ENCODE peak calls at places on chromosome 11, in six cellular contexts. Y is stomach, P is gastrocnemius medialis, Z is upper lobe of right lung, H is left ventricle myocardium inferior, M is ovary. G is an unnamed sample.
A peak's percentile ranks its signal among the peaks of the same experiment; 100 is the strongest.

GRCh38 chr11:85783758-85784157 is 27.2 kb downstream of the SYTL2 start:
- DNase-seq in Y (no peak), P (no peak), Z (no peak), H (no peak), M (no peak), G (no peak)

GRCh38 chr11:128290106-128290840 is 297.1 kb downstream of the ETS1 start:
- DNase-seq in Y (peak; percentile 61), P (peak; percentile 47), Z (peak; percentile 67), H (peak; percentile 18), M (peak; percentile 63), G (peak; percentile 78)

GRCh38 chr11:128179049-128179448 is 408.3 kb downstream of the ETS1 start:
- DNase-seq in Y (no peak), P (no peak), Z (no peak), H (no peak), M (no peak), G (no peak)

GRCh38 chr11:17867346-17867745 is 132.8 kb downstream of the KCNC1 start:
- DNase-seq in Y (no peak), P (no peak), Z (no peak), H (no peak), M (no peak), G (no peak)

GRCh38 chr11:124920870-124921609 is 2.0 kb downstream of the HEPN1 start:
- DNase-seq in Y (peak; percentile 54), P (no peak), Z (peak; percentile 86), H (peak; percentile 81), M (peak; percentile 87), G (peak; percentile 67)

GRCh38 chr11:109197656-109198055 is 224.3 kb upstream of the C11orf87 start:
- DNase-seq in Y (no peak), P (no peak), Z (no peak), H (no peak), M (no peak), G (peak; percentile 57)

GRCh38 chr11:69958308-69958707 is 119.8 kb upstream of the ANO1 start:
- DNase-seq in Y (no peak), P (no peak), Z (no peak), H (no peak), M (no peak), G (peak; percentile 82)

GRCh38 chr11:91947215-91947614 is 277.4 kb upstream of the FAT3 start:
- DNase-seq in Y (no peak), P (no peak), Z (no peak), H (no peak), M (no peak), G (peak; percentile 3)

GRCh38 chr11:114162719-114163123 is 103.2 kb downstream of the ZBTB16 start:
- DNase-seq in Y (peak; percentile 92), P (peak; percentile 95), Z (peak; percentile 84), H (peak; percentile 86), M (peak; percentile 97), G (peak; percentile 96)

GRCh38 chr11:92707665-92708064 is 261.8 kb upstream of the MTNR1B start:
- DNase-seq in Y (no peak), P (no peak), Z (no peak), H (no peak), M (no peak), G (peak; percentile 11)

GRCh38 chr11:125948278-125949051 is 2.6 kb downstream of the VSIG10L2 start:
- DNase-seq in Y (no peak), P (no peak), Z (no peak), H (no peak), M (no peak), G (no peak)

GRCh38 chr11:123406441-123407123 is 23.5 kb upstream of the GRAMD1B start:
- DNase-seq in Y (no peak), P (no peak), Z (no peak), H (no peak), M (no peak), G (no peak)

GRCh38 chr11:118608268-118609214 is 1.1 kb downstream of the PHLDB1 start:
- DNase-seq in Y (peak; percentile 59), P (peak; percentile 55), Z (peak; percentile 85), H (peak; percentile 79), M (peak; percentile 90), G (peak; percentile 77)

GRCh38 chr11:134120143-134120850 is 51.4 kb downstream of the JAM3 start:
- DNase-seq in Y (peak; percentile 35), P (peak; percentile 13), Z (no peak), H (peak; percentile 53), M (peak; percentile 69), G (peak; percentile 93)

GRCh38 chr11:10528121-10528520 is 12.9 kb downstream of the RNF141 start:
- DNase-seq in Y (no peak), P (no peak), Z (no peak), H (no peak), M (no peak), G (no peak)

GRCh38 chr11:73957654-73958361 is 7.0 kb downstream of the DNAJB13 start:
- DNase-seq in Y (no peak), P (no peak), Z (no peak), H (no peak), M (no peak), G (no peak)

GRCh38 chr11:9752091-9752490 is 88.2 kb downstream of the SWAP70 start:
- DNase-seq in Y (peak; percentile 43), P (no peak), Z (no peak), H (peak; percentile 51), M (no peak), G (no peak)

GRCh38 chr11:118883368-118884071 is at the start of gene CXCR5:
- DNase-seq in Y (no peak), P (no peak), Z (no peak), H (no peak), M (no peak), G (peak; percentile 26)

GRCh38 chr11:86279713-86280112 is 22.3 kb upstream of the HIKESHI start:
- DNase-seq in Y (no peak), P (no peak), Z (no peak), H (no peak), M (no peak), G (no peak)

GRCh38 chr11:18013790-18014507 is 1.1 kb upstream of the SERGEF start:
- DNase-seq in Y (no peak), P (no peak), Z (no peak), H (no peak), M (peak; percentile 26), G (no peak)

GRCh38 chr11:115558635-115559034 is 54.4 kb upstream of the CADM1 start:
- DNase-seq in Y (no peak), P (no peak), Z (no peak), H (no peak), M (no peak), G (no peak)

GRCh38 chr11:102709211-102709980 is 3.8 kb upstream of the MMP27 start:
- DNase-seq in Y (no peak), P (no peak), Z (no peak), H (no peak), M (no peak), G (no peak)

GRCh38 chr11:103295704-103296103 is 186.5 kb downstream of the DYNC2H1 start:
- DNase-seq in Y (no peak), P (no peak), Z (no peak), H (no peak), M (no peak), G (no peak)

DNA sequence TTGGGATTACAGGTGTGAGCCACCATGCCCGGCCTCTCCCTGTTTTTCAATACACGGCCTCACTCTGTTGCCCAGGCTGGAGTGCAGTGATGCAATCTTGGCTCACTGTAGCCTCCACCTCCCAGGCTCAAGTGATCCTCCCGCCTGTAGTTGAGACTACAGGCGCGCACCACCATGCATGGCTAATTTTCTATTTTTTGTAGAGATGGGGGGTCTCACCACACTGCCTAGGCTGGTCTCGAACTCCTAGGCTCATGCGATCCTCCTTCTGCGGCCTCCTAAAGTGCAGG is 11.5 kb downstream of the GATD1 start:
- DNase-seq in Y (no peak), P (no peak), Z (no peak), H (no peak), M (no peak), G (no peak)
- H3K36me3 ChIP-seq in Y (peaks cover 87% of the 10 kb centered on the region), P (peaks cover 74% of the 10 kb centered on the region), Z (peaks cover 69% of the 10 kb centered on the region), H (peaks cover 73% of the 10 kb centered on the region), M (no peaks in the 10 kb centered on the region), G (peaks cover 76% of the 10 kb centered on the region)

GRCh38 chr11:14645985-14646900 is 2.6 kb downstream of the PDE3B start:
- DNase-seq in Y (no peak), P (no peak), Z (no peak), H (no peak), M (no peak), G (no peak)
- H3K4me3 ChIP-seq in Y (peak overlapping the region; percentile 79), P (no peak overlapping the region), Z (peak overlapping the region; percentile 86), H (peak overlapping the region; percentile 91), M (peak overlapping the region; percentile 15), G (no peak overlapping the region)

DNA sequence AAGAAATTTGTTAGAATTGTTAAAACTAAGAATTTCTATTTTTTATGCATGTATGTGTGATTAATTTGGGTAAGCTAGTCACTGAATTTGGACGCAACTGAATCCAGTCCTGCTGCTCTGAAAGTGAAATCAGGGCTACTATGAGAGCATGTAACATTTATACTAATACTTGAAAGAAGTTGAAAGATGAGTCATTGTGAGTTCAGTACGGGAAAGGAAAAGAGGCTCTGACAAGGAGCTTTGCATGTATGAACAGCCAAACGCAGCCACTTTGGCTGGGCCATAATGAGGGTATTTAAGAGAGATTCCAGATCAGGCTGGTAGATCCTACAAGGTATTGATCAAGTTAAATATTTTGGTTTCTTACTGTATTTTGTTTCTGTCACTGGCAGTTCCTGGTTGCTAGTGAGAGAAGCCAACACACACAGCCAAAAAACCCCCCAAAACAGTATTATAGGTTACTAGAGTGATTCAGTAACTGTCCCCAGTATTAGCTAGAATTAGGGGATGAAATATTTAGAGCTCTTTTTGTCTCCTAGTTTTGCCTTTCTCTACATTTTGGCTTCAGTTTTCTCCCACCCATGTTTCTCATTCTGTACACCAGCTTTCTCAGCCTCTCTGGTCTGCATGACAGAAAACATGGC is 14.1 kb downstream of the AASDHPPT start:
- DNase-seq in Y (no peak), P (no peak), Z (peak; percentile 21), H (no peak), M (no peak), G (peak; percentile 62)
- H3K36me3 ChIP-seq in Y (peaks cover 56% of the 10 kb centered on the region), P (peaks cover 48% of the 10 kb centered on the region), Z (peaks cover 55% of the 10 kb centered on the region), H (peaks cover 56% of the 10 kb centered on the region), M (no peaks in the 10 kb centered on the region), G (peaks cover 16% of the 10 kb centered on the region)

GRCh38 chr11:44675906-44676305 is 50.9 kb upstream of the TSPAN18 start:
- DNase-seq in Y (no peak), P (no peak), Z (no peak), H (no peak), M (no peak), G (no peak)

GRCh38 chr11:44674809-44675208 is 52.0 kb upstream of the TSPAN18 start:
- DNase-seq in Y (no peak), P (no peak), Z (no peak), H (no peak), M (no peak), G (no peak)

GRCh38 chr11:44670814-44671213 is 55.9 kb upstream of the TSPAN18 start:
- DNase-seq in Y (no peak), P (no peak), Z (no peak), H (no peak), M (no peak), G (no peak)

GRCh38 chr11:44673691-44674090 is 53.1 kb upstream of the TSPAN18 start:
- DNase-seq in Y (no peak), P (no peak), Z (no peak), H (no peak), M (no peak), G (no peak)

DNA sequence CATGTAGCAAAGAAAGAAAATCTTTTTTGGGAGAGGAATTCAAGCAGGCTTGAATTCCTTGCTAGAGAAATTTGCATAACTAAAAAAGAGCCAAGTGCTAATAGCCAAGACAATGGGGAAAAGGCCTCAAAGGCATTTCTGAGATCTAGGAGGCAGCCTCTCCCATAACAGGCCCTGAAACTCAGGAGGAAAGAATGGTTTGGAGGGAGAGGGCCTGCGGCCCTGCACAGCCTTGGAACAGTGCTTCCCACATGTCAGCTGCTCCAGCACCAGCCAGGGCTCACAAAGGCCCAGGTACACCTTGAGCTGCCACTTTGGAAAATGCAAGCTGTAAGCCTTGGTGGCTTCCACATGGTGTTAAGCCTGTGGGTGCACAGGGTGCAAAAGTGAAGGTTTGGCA is 55.5 kb upstream of the TSPAN18 start:
- DNase-seq in Y (no peak), P (no peak), Z (no peak), H (no peak), M (no peak), G (no peak)
- H3K4me3 ChIP-seq in Y (no peak overlapping the region), P (no peak overlapping the region), Z (no peak overlapping the region), H (no peak overlapping the region), M (no peak overlapping the region), G (no peak overlapping the region)